ENCODE peak calls at places on chromosomes 5 and 9, in six cellular contexts. G is C1 segment of cervical spinal cord, F is ELF-1, Y is hypothalamus, L is caudate nucleus, J is amniotic stem cell. X is an unnamed sample.

GRCh38 chr5:130267926-130268325 is 363.7 kb downstream of the CHSY3 start:
- DNase-seq in J (no peak), F (no peak), L (no peak), G (no peak), Y (no peak), X (no peak)

GRCh38 chr9:129607026-129607397 is 13.9 kb downstream of the C9orf50 start:
- DNase-seq in Y (no peak), F (no peak), G (no peak), J (no peak), L (no peak), X (no peak)

GRCh38 chr9:126517751-126518261 is 95.9 kb upstream of the LMX1B start:
- DNase-seq in Y (no peak), G (no peak), J (no peak), F (no peak), L (no peak), X (no peak)

GRCh38 chr9:133282454-133283238 is 7.6 kb upstream of the ABO start:
- DNase-seq in J (no peak), Y (no peak), F (no peak), L (no peak), G (no peak), X (no peak)

GRCh38 chr9:19375536-19375935 is 4.5 kb downstream of the RPS6 start:
- DNase-seq in Y (no peak), G (no peak), J (peak), F (no peak), L (no peak), X (no peak)

GRCh38 chr5:147509710-147510651 is at the start of gene DPYSL3:
- DNase-seq in G (peak), L (peak), Y (peak), F (peak), J (peak), X (no peak)

GRCh38 chr9:125674981-125675973 is 31.7 kb downstream of the MAPKAP1 start:
- DNase-seq in Y (no peak), J (peak), G (no peak), F (no peak), L (no peak), X (no peak)

GRCh38 chr5:79771387-79771786 is 81.8 kb downstream of the CMYA5 start:
- DNase-seq in L (no peak), J (no peak), G (no peak), Y (no peak), F (peak), X (no peak)

GRCh38 chr9:21017092-21017491 is 14.3 kb downstream of the HACD4 start:
- DNase-seq in J (peak), F (no peak), Y (no peak), L (no peak), G (no peak), X (no peak)

GRCh38 chr5:136195971-136196577 is 3.1 kb upstream of the SMIM32 start:
- DNase-seq in G (no peak), F (no peak), J (no peak), Y (no peak), L (no peak), X (no peak)

GRCh38 chr5:159050408-159051091 is 49.2 kb downstream of the EBF1 start:
- DNase-seq in Y (no peak), G (no peak), J (no peak), L (no peak), F (peak), X (no peak)

GRCh38 chr5:90421136-90421535 is 11.6 kb upstream of the CETN3 start:
- DNase-seq in J (no peak), L (no peak), Y (no peak), F (peak), G (no peak), X (no peak)

GRCh38 chr9:93270976-93271375 is 87.0 kb downstream of the WNK2 start:
- DNase-seq in F (no peak), J (no peak), G (no peak), L (no peak), Y (no peak), X (no peak)